ENCODE peak calls at places on chromosomes 4 and X, in six cellular contexts. D is NT2/D1; E is CD4-positive, CD25-positive, alpha-beta regulatory T cell; G is hepatocyte; S is GM06990; L is mucosa of descending colon. P is an unnamed sample.

GRCh38 chrX:8067754-8068469 is 103.2 kb downstream of the VCX2 start:
- DNase-seq in G (peak; percentile 23), L (peak; percentile 4), D (no peak), E (no peak), S (no peak), P (peak; percentile 49)

GRCh38 chrX:17500145-17500579 is 125.2 kb downstream of the NHS start:
- DNase-seq in D (no peak), G (peak; percentile 44), S (no peak), L (peak; percentile 73), E (no peak), P (peak; percentile 15)

GRCh38 chrX:154020500-154021115 is 906 bp upstream of the IRAK1 start:
- DNase-seq in D (no peak), G (no peak), L (no peak), E (no peak), S (no peak), P (no peak)

GRCh38 chr4:106707776-106708603 is 328.1 kb downstream of the DKK2 start:
- DNase-seq in E (no peak), S (no peak), D (no peak), L (no peak), G (no peak), P (peak; percentile 42)

GRCh38 chr4:118942465-118942864 is 53.8 kb downstream of the SYNPO2 start:
- DNase-seq in E (no peak), G (no peak), L (no peak), D (no peak), S (no peak), P (peak; percentile 31)

GRCh38 chrX:47212381-47213293 is 5.8 kb upstream of the CDK16 start:
- DNase-seq in S (no peak), L (no peak), E (no peak), D (no peak), G (no peak), P (no peak)

GRCh38 chr4:72084587-72085011 is 52.8 kb downstream of the NPFFR2 start:
- DNase-seq in L (no peak), E (no peak), D (no peak), S (no peak), G (peak; percentile 11), P (no peak)

GRCh38 chr4:68905598-68906237 is 45.9 kb downstream of the UGT2A3 start:
- DNase-seq in E (no peak), G (peak; percentile 63), S (no peak), L (peak; percentile 42), D (no peak), P (peak; percentile 20)

GRCh38 chr4:1939664-1940509 is 68.7 kb downstream of the NSD2 start:
- DNase-seq in D (no peak), E (no peak), S (no peak), L (no peak), G (no peak), P (peak; percentile 88)

GRCh38 chr4:181728567-181728966 is 514.6 kb upstream of the TENM3 start:
- DNase-seq in L (no peak), D (no peak), E (no peak), S (no peak), G (no peak), P (peak; percentile 33)

GRCh38 chr4:23097251-23097650 is 404.5 kb downstream of the GBA3 start:
- DNase-seq in S (no peak), L (no peak), D (no peak), G (no peak), E (no peak), P (no peak)

GRCh38 chr4:54256491-54257167 is 27.5 kb downstream of the PDGFRA start:
- DNase-seq in E (no peak), S (no peak), L (no peak), D (no peak), G (no peak), P (no peak)

GRCh38 chr4:159298502-159298901 is 195.6 kb downstream of the RAPGEF2 start:
- DNase-seq in G (no peak), E (no peak), L (no peak), D (no peak), S (no peak), P (peak; percentile 84)
- H3K4me3 ChIP-seq in G (no peak overlapping the region), E (no peak overlapping the region), L (no peak overlapping the region), D (no peak overlapping the region), S (no peak overlapping the region), P (peak overlapping the region; percentile 79)

GRCh38 chrX:118634336-118634735 is 93.1 kb upstream of the IL13RA1 start:
- DNase-seq in L (no peak), G (no peak), D (no peak), E (no peak), S (no peak), P (no peak)

GRCh38 chrX:118632862-118633261 is 94.5 kb upstream of the IL13RA1 start:
- DNase-seq in S (no peak), G (no peak), L (no peak), E (no peak), D (no peak), P (no peak)

GRCh38 chrX:118633530-118633929 is 93.9 kb upstream of the IL13RA1 start:
- DNase-seq in D (no peak), S (no peak), G (no peak), L (no peak), E (no peak), P (no peak)

GRCh38 chrX:118637997-118638396 is 89.4 kb upstream of the IL13RA1 start:
- DNase-seq in G (no peak), S (no peak), L (no peak), D (no peak), E (no peak), P (no peak)
- H3K36me3 ChIP-seq in G (no peaks in the 10 kb centered on the region), S (no peaks in the 10 kb centered on the region), L (no peaks in the 10 kb centered on the region), D (no peaks in the 10 kb centered on the region), E (peaks cover 88% of the 10 kb centered on the region), P (no peaks in the 10 kb centered on the region)

GRCh38 chr4:88158038-88158359 is 440 bp downstream of the ABCG2 start:
- DNase-seq in D (no peak), E (no peak), S (no peak), G (no peak), L (no peak), P (no peak)
- H3K4me3 ChIP-seq in D (peak overlapping the region; percentile 49), E (peak overlapping the region; percentile 70), S (peak overlapping the region; percentile 57), G (peak overlapping the region; percentile 54), L (no peak overlapping the region), P (peak overlapping the region; percentile 78)

GRCh38 chr4:182895791-182896292 is 21.3 kb downstream of the DCTD start:
- DNase-seq in D (no peak), L (peak; percentile 31), G (peak; percentile 28), E (no peak), S (no peak), P (no peak)

GRCh38 chr4:182890202-182890601 is 27.0 kb downstream of the DCTD start:
- DNase-seq in D (no peak), G (no peak), S (no peak), E (no peak), L (no peak), P (no peak)

GRCh38 chr4:182894681-182895275 is 22.4 kb downstream of the DCTD start:
- DNase-seq in L (no peak), E (no peak), D (no peak), S (no peak), G (no peak), P (no peak)

GRCh38 chr4:182896421-182896820 is 20.8 kb downstream of the DCTD start:
- DNase-seq in G (no peak), S (no peak), E (no peak), D (no peak), L (no peak), P (no peak)

GRCh38 chr4:182893490-182893889 is 23.7 kb downstream of the DCTD start:
- DNase-seq in E (no peak), G (no peak), L (no peak), D (no peak), S (no peak), P (no peak)
- H3K36me3 ChIP-seq in E (peaks cover 79% of the 10 kb centered on the region), G (no peaks in the 10 kb centered on the region), L (no peaks in the 10 kb centered on the region), D (peaks cover 89% of the 10 kb centered on the region), S (peaks cover 36% of the 10 kb centered on the region), P (peaks cover 21% of the 10 kb centered on the region)

DNA sequence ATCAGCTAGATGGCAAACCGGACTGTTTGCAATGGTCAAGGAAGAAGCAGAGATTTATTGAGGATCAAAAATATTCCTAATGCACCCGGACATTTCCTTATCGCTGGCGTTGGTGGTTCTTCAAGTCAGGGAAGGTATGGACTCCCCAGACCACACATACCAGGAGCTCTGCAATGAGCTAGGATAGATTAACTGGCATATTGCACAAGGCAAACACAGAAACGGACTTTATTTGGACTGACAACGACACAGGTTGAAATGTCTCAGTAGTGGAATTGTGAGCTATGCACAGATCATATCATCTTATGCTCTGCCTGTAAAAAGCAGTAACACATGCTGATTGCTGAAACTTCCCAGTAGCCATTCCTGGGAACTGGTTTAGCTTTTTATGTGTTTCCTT is 1.7 kb downstream of the TSPAN7 start:
- DNase-seq in G (peak; percentile 4), D (no peak), S (no peak), E (no peak), L (peak; percentile 9), P (no peak)
- H3K4me3 ChIP-seq in G (no peak overlapping the region), D (peak overlapping the region; percentile 70), S (no peak overlapping the region), E (no peak overlapping the region), L (no peak overlapping the region), P (no peak overlapping the region)

GRCh38 chrX:150199803-150200202 is 163.3 kb upstream of the MAMLD1 start:
- DNase-seq in L (no peak), S (no peak), D (no peak), G (no peak), E (no peak), P (no peak)

GRCh38 chrX:150199181-150199580 is 163.9 kb upstream of the MAMLD1 start:
- DNase-seq in G (no peak), L (no peak), E (no peak), S (no peak), D (no peak), P (no peak)

GRCh38 chrX:150197388-150197787 is 165.7 kb upstream of the MAMLD1 start:
- DNase-seq in S (no peak), L (no peak), G (no peak), E (no peak), D (no peak), P (peak; percentile 7)

GRCh38 chrX:150200361-150200760 is 162.8 kb upstream of the MAMLD1 start:
- DNase-seq in L (no peak), E (no peak), G (no peak), S (no peak), D (no peak), P (no peak)

DNA sequence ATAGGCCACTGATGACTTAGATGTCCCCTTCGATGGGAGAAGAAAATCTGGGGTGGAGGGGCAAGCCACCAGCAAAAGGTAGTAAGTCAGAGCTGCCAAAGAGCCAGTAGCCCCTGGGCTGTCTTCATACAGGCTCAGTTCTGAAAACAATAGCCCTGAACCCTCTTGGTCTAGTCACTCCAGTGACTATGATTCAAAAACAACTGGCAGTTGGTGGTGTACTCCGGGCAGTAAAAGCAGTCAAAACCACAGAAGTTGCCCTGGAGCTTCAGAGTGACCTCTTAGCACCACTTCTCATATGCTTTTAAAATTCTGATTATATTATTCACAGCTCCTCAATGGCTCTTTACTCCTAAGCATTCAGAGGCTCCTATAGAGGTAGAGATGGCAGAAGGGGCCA is 164.3 kb upstream of the MAMLD1 start:
- DNase-seq in S (no peak), L (no peak), D (no peak), G (no peak), E (no peak), P (peak; percentile 47)
- H3K36me3 ChIP-seq in S (no peaks in the 10 kb centered on the region), L (no peaks in the 10 kb centered on the region), D (no peaks in the 10 kb centered on the region), G (no peaks in the 10 kb centered on the region), E (no peaks in the 10 kb centered on the region), P (no peaks in the 10 kb centered on the region)

DNA sequence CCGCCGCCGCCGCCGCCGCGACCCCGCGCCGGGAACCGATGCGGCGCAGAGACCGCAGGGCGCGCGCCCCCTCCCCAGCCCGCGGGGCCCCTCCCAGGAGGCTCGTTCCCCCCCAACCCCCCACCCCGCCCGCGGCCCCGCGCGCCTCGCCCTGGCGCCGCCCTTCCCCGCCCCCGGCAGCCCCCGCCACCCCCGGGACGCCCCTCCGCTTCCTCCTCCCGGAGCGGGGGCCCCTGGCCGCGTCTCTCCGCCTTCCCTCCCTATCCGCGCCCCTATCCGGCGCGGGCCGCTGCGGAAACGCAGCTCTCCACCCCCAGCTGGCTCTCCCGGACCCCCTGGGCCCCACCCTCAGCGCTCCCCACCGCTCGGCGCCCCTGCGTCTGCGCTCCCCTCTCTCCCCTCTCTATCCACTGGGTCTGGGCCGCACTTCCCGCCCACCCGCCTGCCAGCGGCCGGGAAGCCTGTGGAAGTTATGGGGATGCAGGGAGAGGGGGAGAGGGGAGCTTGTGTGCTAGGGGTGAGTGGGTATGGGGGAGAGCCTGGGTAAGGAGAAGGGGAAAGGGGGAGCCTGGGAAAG is at the start of gene TMEM271:
- DNase-seq in S (no peak), L (no peak), D (peak; percentile 60), E (no peak), G (no peak), P (no peak)
- H3K4me3 ChIP-seq in S (no peak within 1 kb of the TSS), L (no peak within 1 kb of the TSS), D (peak within 1 kb of the TSS; percentile 65), E (no peak within 1 kb of the TSS), G (no peak within 1 kb of the TSS), P (no peak within 1 kb of the TSS)